ENCODE peak calls at places on chromosomes 13 and 19, in four cellular contexts. One of them, this sample, is unnamed.

GRCh38 chr13:112249644-112250610 is 126.2 kb upstream of the SPACA7 start:
- DNase-seq in K562: no peak
- DNase-seq in WTC11: no peak
- DNase-seq in HepG2: no peak
- DNase-seq in this sample: no peak

GRCh38 chr19:46605356-46605821 is 4.3 kb downstream of the CALM3 start:
- DNase-seq in K562: peak
- DNase-seq in WTC11: peak
- DNase-seq in HepG2: no peak
- DNase-seq in this sample: no peak

GRCh38 chr13:74986609-74987008 is 495.4 kb downstream of the TBC1D4 start:
- DNase-seq in K562: no peak
- DNase-seq in WTC11: no peak
- DNase-seq in HepG2: no peak
- DNase-seq in this sample: peak

GRCh38 chr13:112608212-112608611 is 20.3 kb upstream of the TUBGCP3 start:
- DNase-seq in HepG2: no peak
- DNase-seq in WTC11: no peak
- DNase-seq in K562: no peak
- DNase-seq in this sample: no peak

GRCh38 chr19:23706657-23707056 is 19.6 kb upstream of the ZNF675 start:
- DNase-seq in HepG2: no peak
- DNase-seq in K562: no peak
- DNase-seq in WTC11: no peak
- DNase-seq in this sample: no peak

GRCh38 chr19:40556953-40557530 is 19.6 kb upstream of the SHKBP1 start:
- DNase-seq in K562: no peak
- DNase-seq in HepG2: no peak
- DNase-seq in WTC11: no peak
- DNase-seq in this sample: no peak

GRCh38 chr19:41793414-41793727 is 3.0 kb upstream of the CEACAM3 start:
- DNase-seq in WTC11: no peak
- DNase-seq in HepG2: no peak
- DNase-seq in K562: no peak
- DNase-seq in this sample: no peak

GRCh38 chr13:79547821-79548220 is 66.9 kb downstream of the NDFIP2 start:
- DNase-seq in K562: no peak
- DNase-seq in WTC11: no peak
- DNase-seq in HepG2: no peak
- DNase-seq in this sample: no peak

GRCh38 chr19:2944775-2945574 is at the start of gene ZNF77:
- DNase-seq in WTC11: peak
- DNase-seq in K562: peak
- DNase-seq in HepG2: peak
- DNase-seq in this sample: peak

GRCh38 chr13:18946738-18947137 is 234.9 kb downstream of the TUBA3C start:
- DNase-seq in WTC11: no peak
- DNase-seq in HepG2: no peak
- DNase-seq in K562: no peak
- DNase-seq in this sample: no peak

GRCh38 chr13:32159147-32159869 is 127.7 kb downstream of the FRY start:
- DNase-seq in K562: no peak
- DNase-seq in HepG2: no peak
- DNase-seq in WTC11: no peak
- DNase-seq in this sample: no peak

GRCh38 chr13:64672751-64673150 is 2557.4 kb downstream of the PCDH9 start:
- DNase-seq in HepG2: no peak
- DNase-seq in WTC11: no peak
- DNase-seq in K562: no peak
- DNase-seq in this sample: no peak

GRCh38 chr19:41937525-41937924 is 9.3 kb upstream of the ERFL start:
- DNase-seq in HepG2: no peak
- DNase-seq in WTC11: no peak
- DNase-seq in K562: no peak
- DNase-seq in this sample: no peak

GRCh38 chr13:95480131-95480545 is 72.4 kb upstream of the CLDN10 start:
- DNase-seq in HepG2: no peak
- DNase-seq in WTC11: no peak
- DNase-seq in K562: no peak
- DNase-seq in this sample: no peak

GRCh38 chr13:63190742-63191141 is 1775.1 kb upstream of the PCDH20 start:
- DNase-seq in WTC11: no peak
- DNase-seq in HepG2: no peak
- DNase-seq in K562: no peak
- DNase-seq in this sample: no peak

GRCh38 chr19:8640402-8641004 is 10.1 kb downstream of the NFILZ start:
- DNase-seq in WTC11: no peak
- DNase-seq in K562: no peak
- DNase-seq in HepG2: peak
- DNase-seq in this sample: no peak

GRCh38 chr19:11203194-11204075 is 6.1 kb upstream of the KANK2 start:
- DNase-seq in K562: peak
- DNase-seq in WTC11: peak
- DNase-seq in HepG2: peak
- DNase-seq in this sample: peak

GRCh38 chr13:45108716-45109706 is 11.3 kb upstream of the GTF2F2 start:
- DNase-seq in HepG2: no peak
- DNase-seq in K562: no peak
- DNase-seq in WTC11: peak
- DNase-seq in this sample: no peak
- TF ChIP-seq ELF4 in HepG2: no peak
- TF ChIP-seq ELF4 in K562: no peak
- TF ChIP-seq ELF4 in WTC11: no peak
- TF ChIP-seq ELF4 in this sample: no peak

DNA sequence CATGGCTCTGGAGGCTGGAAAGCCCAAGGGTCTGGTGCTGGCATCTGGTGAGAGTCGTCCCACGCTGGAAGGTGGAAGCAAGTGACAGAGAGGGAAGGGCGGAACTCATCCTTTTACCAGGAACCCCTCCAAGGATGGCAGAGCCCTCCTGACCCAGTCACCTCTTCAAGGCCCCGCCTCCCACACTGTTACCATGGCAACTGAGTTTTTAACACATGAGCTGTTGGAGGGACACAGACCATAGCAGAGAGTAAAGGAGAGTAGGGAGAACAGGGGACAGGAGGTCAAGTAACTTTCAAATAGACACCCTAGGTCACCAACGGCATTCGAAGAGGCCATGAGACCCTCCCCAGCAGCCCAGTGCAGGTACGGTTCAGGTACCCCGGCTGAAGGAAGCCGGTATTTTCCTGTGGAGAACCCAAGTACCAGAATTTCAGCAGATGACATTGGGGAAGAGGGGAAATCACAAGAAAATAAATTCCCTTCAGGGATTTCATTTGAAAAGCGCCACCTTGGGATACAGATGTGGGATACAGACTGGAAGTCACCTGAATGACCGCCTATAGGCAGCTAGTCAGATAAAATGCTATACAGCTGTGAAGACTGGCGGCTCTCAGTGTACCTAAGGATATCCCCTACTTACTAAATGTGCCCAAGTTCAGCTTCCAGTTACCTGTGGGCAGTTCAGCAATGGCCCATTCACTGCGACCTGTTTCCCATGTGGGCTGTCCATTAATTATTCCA is 8.0 kb downstream of the IL17D start:
- DNase-seq in WTC11: peak
- DNase-seq in HepG2: no peak
- DNase-seq in K562: peak
- DNase-seq in this sample: no peak
- TF ChIP-seq ELF4 in WTC11: no peak
- TF ChIP-seq ELF4 in HepG2: no peak
- TF ChIP-seq ELF4 in K562: no peak
- TF ChIP-seq ELF4 in this sample: no peak

GRCh38 chr19:33064778-33065550 is at the start of gene RHPN2:
- DNase-seq in WTC11: peak
- DNase-seq in HepG2: peak
- DNase-seq in K562: peak
- DNase-seq in this sample: peak
- TF ChIP-seq ELF4 in WTC11: no peak
- TF ChIP-seq ELF4 in HepG2: no peak
- TF ChIP-seq ELF4 in K562: no peak
- TF ChIP-seq ELF4 in this sample: no peak

GRCh38 chr19:33749016-33749415 is 47.7 kb upstream of the KCTD15 start:
- DNase-seq in K562: no peak
- DNase-seq in WTC11: no peak
- DNase-seq in HepG2: no peak
- DNase-seq in this sample: no peak

GRCh38 chr19:33749619-33750175 is 47.0 kb upstream of the KCTD15 start:
- DNase-seq in K562: no peak
- DNase-seq in HepG2: no peak
- DNase-seq in WTC11: no peak
- DNase-seq in this sample: no peak

GRCh38 chr19:33747273-33747672 is 49.4 kb upstream of the KCTD15 start:
- DNase-seq in WTC11: no peak
- DNase-seq in K562: no peak
- DNase-seq in HepG2: no peak
- DNase-seq in this sample: no peak

GRCh38 chr19:33746159-33746558 is 50.5 kb upstream of the KCTD15 start:
- DNase-seq in K562: no peak
- DNase-seq in HepG2: no peak
- DNase-seq in WTC11: no peak
- DNase-seq in this sample: no peak

GRCh38 chr19:33748231-33748630 is 48.4 kb upstream of the KCTD15 start:
- DNase-seq in HepG2: no peak
- DNase-seq in K562: no peak
- DNase-seq in WTC11: no peak
- DNase-seq in this sample: no peak
- TF ChIP-seq ELF4 in HepG2: no peak
- TF ChIP-seq ELF4 in K562: no peak
- TF ChIP-seq ELF4 in WTC11: no peak
- TF ChIP-seq ELF4 in this sample: no peak

GRCh38 chr19:29645911-29646310 is 19.4 kb upstream of the PLEKHF1 start:
- DNase-seq in HepG2: peak
- DNase-seq in K562: no peak
- DNase-seq in WTC11: no peak
- DNase-seq in this sample: no peak
- TF ChIP-seq ELF4 in HepG2: no peak
- TF ChIP-seq ELF4 in K562: no peak
- TF ChIP-seq ELF4 in WTC11: no peak
- TF ChIP-seq ELF4 in this sample: no peak

GRCh38 chr13:90201198-90201597 is 1146.3 kb upstream of the MIR17HG start:
- DNase-seq in HepG2: no peak
- DNase-seq in WTC11: no peak
- DNase-seq in K562: no peak
- DNase-seq in this sample: no peak

GRCh38 chr13:90201676-90202425 is 1145.6 kb upstream of the MIR17HG start:
- DNase-seq in WTC11: no peak
- DNase-seq in K562: no peak
- DNase-seq in HepG2: no peak
- DNase-seq in this sample: no peak

DNA sequence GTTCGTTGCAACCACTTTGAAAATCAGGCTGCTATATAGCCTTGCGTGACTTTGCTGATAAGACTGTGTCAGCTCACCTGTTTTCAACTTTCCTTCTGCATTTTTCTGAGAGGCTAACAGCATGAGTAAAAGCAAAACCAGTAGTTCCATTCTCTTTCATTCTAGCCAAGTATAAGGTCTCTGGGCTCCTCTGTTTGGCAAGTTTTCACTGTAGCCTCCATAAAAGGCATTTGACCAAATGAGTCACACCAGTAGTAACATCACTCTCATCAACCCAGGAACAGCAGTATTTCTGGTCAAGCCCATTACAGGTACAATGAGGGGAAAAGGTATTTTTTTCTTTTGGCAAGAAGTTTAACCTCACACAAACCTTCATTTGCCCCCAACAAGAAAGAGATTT is 1149.8 kb upstream of the MIR17HG start:
- DNase-seq in K562: no peak
- DNase-seq in HepG2: no peak
- DNase-seq in WTC11: no peak
- DNase-seq in this sample: no peak
- TF ChIP-seq ELF4 in K562: no peak
- TF ChIP-seq ELF4 in HepG2: no peak
- TF ChIP-seq ELF4 in WTC11: no peak
- TF ChIP-seq ELF4 in this sample: no peak

DNA sequence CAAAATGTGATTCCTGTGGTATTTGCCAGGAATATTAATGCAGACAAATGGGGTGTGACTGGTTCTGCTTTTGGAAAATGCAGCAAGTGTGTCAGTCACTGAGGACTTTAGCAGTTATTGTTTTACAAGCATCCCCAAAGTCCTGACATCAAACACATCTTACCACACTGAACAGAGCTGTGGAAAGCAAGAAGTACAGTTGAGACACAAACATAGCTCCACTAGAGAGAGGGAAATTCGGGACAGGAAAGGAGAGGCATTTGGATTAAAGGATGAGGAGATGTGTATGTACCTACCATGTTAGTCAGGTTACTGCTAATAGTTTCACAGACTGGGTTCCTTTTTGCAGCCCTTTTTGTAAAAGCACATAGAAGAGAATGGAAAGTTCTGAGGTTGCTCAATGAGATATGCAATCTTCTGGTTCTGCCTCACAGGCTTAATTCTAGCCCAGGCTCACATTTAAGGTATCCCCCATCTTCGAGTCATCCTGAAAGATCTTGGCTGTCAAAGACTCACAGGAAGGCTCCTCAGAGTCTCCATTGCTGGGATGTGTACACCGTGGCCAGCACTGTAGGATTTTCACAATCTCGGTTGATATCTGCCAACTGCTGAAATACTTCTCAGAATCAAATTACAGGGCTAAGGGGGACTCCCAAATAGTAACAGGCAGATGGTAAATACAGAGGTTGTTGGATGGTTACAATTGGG is 316.6 kb downstream of the DNAJC15 start:
- DNase-seq in WTC11: no peak
- DNase-seq in K562: no peak
- DNase-seq in HepG2: no peak
- DNase-seq in this sample: no peak
- TF ChIP-seq ELF4 in WTC11: no peak
- TF ChIP-seq ELF4 in K562: no peak
- TF ChIP-seq ELF4 in HepG2: no peak
- TF ChIP-seq ELF4 in this sample: no peak

This sample was measured in HEK293T.